ENCODE peak calls at places on chromosomes 16 and 17, in five cellular contexts. One of them, this sample, is unnamed.

GRCh38 chr17:21124096-21124495 is 2.7 kb upstream of the DHRS7B start:
- DNase-seq in heart right ventricle: no peak
- DNase-seq in naive thymus-derived CD4-positive, alpha-beta T cell: no peak
- DNase-seq in CD8-positive, alpha-beta T cell: no peak
- DNase-seq in sigmoid colon: no peak
- DNase-seq in this sample: no peak

GRCh38 chr17:4427505-4427904 is 6.2 kb upstream of the SPNS3 start:
- DNase-seq in CD8-positive, alpha-beta T cell: no peak
- DNase-seq in heart right ventricle: no peak
- DNase-seq in naive thymus-derived CD4-positive, alpha-beta T cell: no peak
- DNase-seq in sigmoid colon: no peak
- DNase-seq in this sample: no peak

GRCh38 chr16:17275076-17275732 is 195.6 kb downstream of the XYLT1 start:
- DNase-seq in heart right ventricle: no peak
- DNase-seq in naive thymus-derived CD4-positive, alpha-beta T cell: no peak
- DNase-seq in sigmoid colon: no peak
- DNase-seq in CD8-positive, alpha-beta T cell: no peak
- DNase-seq in this sample: no peak

GRCh38 chr16:73071131-73071940 is 23.4 kb upstream of the ZFHX3 start:
- DNase-seq in CD8-positive, alpha-beta T cell: no peak
- DNase-seq in heart right ventricle: no peak
- DNase-seq in naive thymus-derived CD4-positive, alpha-beta T cell: no peak
- DNase-seq in sigmoid colon: peak
- DNase-seq in this sample: peak

GRCh38 chr17:59074494-59074893 is 32.2 kb downstream of the TRIM37 start:
- DNase-seq in heart right ventricle: no peak
- DNase-seq in sigmoid colon: no peak
- DNase-seq in CD8-positive, alpha-beta T cell: no peak
- DNase-seq in naive thymus-derived CD4-positive, alpha-beta T cell: no peak
- DNase-seq in this sample: no peak

GRCh38 chr17:40646791-40647548 is 648 bp downstream of the SMARCE1 start:
- DNase-seq in heart right ventricle: no peak
- DNase-seq in naive thymus-derived CD4-positive, alpha-beta T cell: no peak
- DNase-seq in CD8-positive, alpha-beta T cell: no peak
- DNase-seq in sigmoid colon: no peak
- DNase-seq in this sample: no peak

GRCh38 chr17:83162035-83162745 is 82.8 kb downstream of the METRNL start:
- DNase-seq in CD8-positive, alpha-beta T cell: no peak
- DNase-seq in sigmoid colon: peak
- DNase-seq in heart right ventricle: no peak
- DNase-seq in naive thymus-derived CD4-positive, alpha-beta T cell: no peak
- DNase-seq in this sample: peak

GRCh38 chr17:40561871-40562611 is 3.2 kb downstream of the CCR7 start:
- DNase-seq in CD8-positive, alpha-beta T cell: no peak
- DNase-seq in sigmoid colon: no peak
- DNase-seq in heart right ventricle: no peak
- DNase-seq in naive thymus-derived CD4-positive, alpha-beta T cell: peak
- DNase-seq in this sample: peak

GRCh38 chr16:17334096-17334495 is 136.7 kb downstream of the XYLT1 start:
- DNase-seq in CD8-positive, alpha-beta T cell: no peak
- DNase-seq in heart right ventricle: no peak
- DNase-seq in sigmoid colon: peak
- DNase-seq in naive thymus-derived CD4-positive, alpha-beta T cell: no peak
- DNase-seq in this sample: no peak

GRCh38 chr16:81967358-81967757 is 43.9 kb downstream of the SDR42E1 start:
- DNase-seq in heart right ventricle: no peak
- DNase-seq in naive thymus-derived CD4-positive, alpha-beta T cell: no peak
- DNase-seq in CD8-positive, alpha-beta T cell: no peak
- DNase-seq in sigmoid colon: no peak
- DNase-seq in this sample: no peak

GRCh38 chr17:73901661-73902415 is 257.6 kb upstream of the SDK2 start:
- DNase-seq in sigmoid colon: no peak
- DNase-seq in CD8-positive, alpha-beta T cell: no peak
- DNase-seq in naive thymus-derived CD4-positive, alpha-beta T cell: peak
- DNase-seq in heart right ventricle: peak
- DNase-seq in this sample: peak

GRCh38 chr16:72995151-72995881 is 52.6 kb downstream of the ZFHX3 start:
- DNase-seq in CD8-positive, alpha-beta T cell: no peak
- DNase-seq in heart right ventricle: no peak
- DNase-seq in sigmoid colon: no peak
- DNase-seq in naive thymus-derived CD4-positive, alpha-beta T cell: no peak
- DNase-seq in this sample: peak

GRCh38 chr16:85675528-85675927 is 13.2 kb downstream of the GINS2 start:
- DNase-seq in CD8-positive, alpha-beta T cell: no peak
- DNase-seq in heart right ventricle: no peak
- DNase-seq in naive thymus-derived CD4-positive, alpha-beta T cell: no peak
- DNase-seq in sigmoid colon: no peak
- DNase-seq in this sample: no peak

GRCh38 chr17:6187836-6188235 is 117.7 kb downstream of the WSCD1 start:
- DNase-seq in CD8-positive, alpha-beta T cell: no peak
- DNase-seq in heart right ventricle: no peak
- DNase-seq in sigmoid colon: no peak
- DNase-seq in naive thymus-derived CD4-positive, alpha-beta T cell: no peak
- DNase-seq in this sample: no peak

GRCh38 chr16:1920727-1921155 is 2.5 kb upstream of the HS3ST6 start:
- DNase-seq in heart right ventricle: no peak
- DNase-seq in CD8-positive, alpha-beta T cell: no peak
- DNase-seq in naive thymus-derived CD4-positive, alpha-beta T cell: no peak
- DNase-seq in sigmoid colon: no peak
- DNase-seq in this sample: no peak

GRCh38 chr16:10923650-10924214 is 18.5 kb downstream of the DEXI start:
- DNase-seq in CD8-positive, alpha-beta T cell: no peak
- DNase-seq in sigmoid colon: peak
- DNase-seq in heart right ventricle: peak
- DNase-seq in naive thymus-derived CD4-positive, alpha-beta T cell: no peak
- DNase-seq in this sample: peak

GRCh38 chr16:12120982-12121652 is 144.6 kb downstream of the SNX29 start:
- DNase-seq in sigmoid colon: no peak
- DNase-seq in naive thymus-derived CD4-positive, alpha-beta T cell: no peak
- DNase-seq in CD8-positive, alpha-beta T cell: no peak
- DNase-seq in heart right ventricle: no peak
- DNase-seq in this sample: no peak

GRCh38 chr16:85767569-85767968 is 16.7 kb upstream of the C16orf74 start:
- DNase-seq in sigmoid colon: no peak
- DNase-seq in heart right ventricle: no peak
- DNase-seq in CD8-positive, alpha-beta T cell: no peak
- DNase-seq in naive thymus-derived CD4-positive, alpha-beta T cell: no peak
- DNase-seq in this sample: no peak

GRCh38 chr17:59330314-59330942 is 1.0 kb upstream of the YPEL2 start:
- DNase-seq in sigmoid colon: peak
- DNase-seq in naive thymus-derived CD4-positive, alpha-beta T cell: peak
- DNase-seq in heart right ventricle: peak
- DNase-seq in CD8-positive, alpha-beta T cell: no peak
- DNase-seq in this sample: peak

GRCh38 chr16:11224096-11224893 is 31.7 kb downstream of the SOCS1 start:
- DNase-seq in sigmoid colon: peak
- DNase-seq in CD8-positive, alpha-beta T cell: peak
- DNase-seq in naive thymus-derived CD4-positive, alpha-beta T cell: peak
- DNase-seq in heart right ventricle: peak
- DNase-seq in this sample: no peak

GRCh38 chr17:74212913-74213791 is at the start of gene TTYH2:
- DNase-seq in naive thymus-derived CD4-positive, alpha-beta T cell: peak
- DNase-seq in heart right ventricle: peak
- DNase-seq in CD8-positive, alpha-beta T cell: peak
- DNase-seq in sigmoid colon: peak
- DNase-seq in this sample: peak

GRCh38 chr17:76273923-76274558 is 8.9 kb downstream of the UBALD2 start:
- DNase-seq in CD8-positive, alpha-beta T cell: no peak
- DNase-seq in sigmoid colon: no peak
- DNase-seq in naive thymus-derived CD4-positive, alpha-beta T cell: no peak
- DNase-seq in heart right ventricle: no peak
- DNase-seq in this sample: no peak

GRCh38 chr17:15955793-15956541 is 11.0 kb downstream of the ADORA2B start:
- DNase-seq in sigmoid colon: peak
- DNase-seq in heart right ventricle: no peak
- DNase-seq in CD8-positive, alpha-beta T cell: no peak
- DNase-seq in naive thymus-derived CD4-positive, alpha-beta T cell: no peak
- DNase-seq in this sample: no peak

GRCh38 chr16:79847101-79847500 is 246.6 kb upstream of the MAF start:
- DNase-seq in naive thymus-derived CD4-positive, alpha-beta T cell: no peak
- DNase-seq in CD8-positive, alpha-beta T cell: no peak
- DNase-seq in sigmoid colon: no peak
- DNase-seq in heart right ventricle: no peak
- DNase-seq in this sample: no peak

GRCh38 chr17:65703891-65704290 is 142.4 kb upstream of the AXIN2 start:
- DNase-seq in CD8-positive, alpha-beta T cell: no peak
- DNase-seq in sigmoid colon: no peak
- DNase-seq in heart right ventricle: no peak
- DNase-seq in naive thymus-derived CD4-positive, alpha-beta T cell: no peak
- DNase-seq in this sample: no peak

GRCh38 chr17:40345161-40346034 is 19.1 kb downstream of the GJD3 start:
- DNase-seq in naive thymus-derived CD4-positive, alpha-beta T cell: no peak
- DNase-seq in heart right ventricle: peak
- DNase-seq in sigmoid colon: peak
- DNase-seq in CD8-positive, alpha-beta T cell: no peak
- DNase-seq in this sample: no peak

DNA sequence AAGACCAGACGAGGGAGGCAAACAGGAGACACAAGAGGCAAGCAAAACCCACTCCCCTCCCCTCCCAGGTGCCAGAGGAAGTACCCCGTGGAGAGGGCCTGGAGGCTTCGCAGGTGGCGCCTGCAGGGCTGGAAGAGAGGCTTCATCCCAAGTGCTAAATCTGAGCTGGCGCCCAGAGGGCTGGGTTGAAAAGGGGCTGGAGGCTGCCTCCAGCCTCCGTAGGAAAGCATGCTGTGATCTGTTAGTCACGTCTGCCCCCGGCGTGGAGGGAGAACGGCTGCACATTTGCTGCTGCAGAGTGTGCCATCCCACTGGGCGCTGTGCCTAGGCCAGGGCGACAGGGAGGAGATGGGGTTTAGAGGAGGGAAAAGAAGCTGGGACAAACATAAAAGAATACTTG is 16.9 kb downstream of the RPH3AL start:
- DNase-seq in naive thymus-derived CD4-positive, alpha-beta T cell: no peak
- DNase-seq in sigmoid colon: peak
- DNase-seq in CD8-positive, alpha-beta T cell: no peak
- DNase-seq in heart right ventricle: no peak
- DNase-seq in this sample: no peak
- H3K27ac ChIP-seq in naive thymus-derived CD4-positive, alpha-beta T cell: peak
- H3K27ac ChIP-seq in sigmoid colon: peak
- H3K27ac ChIP-seq in CD8-positive, alpha-beta T cell: peak
- H3K27ac ChIP-seq in heart right ventricle: no peak
- H3K27ac ChIP-seq in this sample: no peak

DNA sequence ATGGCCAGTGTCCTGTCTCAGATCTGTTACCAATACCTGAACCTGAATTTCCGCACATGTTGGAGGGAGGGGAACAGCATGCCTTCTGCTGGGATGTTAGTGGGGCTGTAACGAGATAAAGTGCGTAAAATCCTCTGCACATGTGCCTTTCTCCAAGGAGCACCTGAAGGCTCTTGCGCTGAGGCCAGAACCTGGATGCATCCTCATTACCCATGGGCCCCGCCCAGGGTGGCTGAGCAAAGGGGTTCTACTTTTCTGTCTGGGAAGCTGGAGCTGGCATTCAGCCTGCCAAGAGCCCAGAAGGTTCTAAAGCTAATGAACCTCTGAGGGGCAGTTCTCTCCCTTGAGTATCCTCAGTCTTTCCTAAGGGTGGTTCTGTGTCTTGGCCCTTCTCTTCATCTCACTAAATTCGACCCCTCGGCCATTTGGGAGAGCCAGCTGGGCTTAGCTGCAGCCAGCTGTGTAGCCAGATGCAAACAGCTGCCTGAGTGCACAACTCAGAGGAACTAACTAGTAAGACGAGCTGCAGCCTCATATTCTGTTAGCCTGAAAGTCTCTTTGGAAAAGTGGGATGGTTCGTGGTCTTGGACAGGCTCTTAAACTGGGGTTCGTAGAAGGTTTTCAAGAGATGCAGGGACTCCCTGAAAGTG is 2.5 kb downstream of the ITGA3 start:
- DNase-seq in CD8-positive, alpha-beta T cell: no peak
- DNase-seq in heart right ventricle: no peak
- DNase-seq in naive thymus-derived CD4-positive, alpha-beta T cell: no peak
- DNase-seq in sigmoid colon: no peak
- DNase-seq in this sample: no peak
- H3K4me3 ChIP-seq in CD8-positive, alpha-beta T cell: no peak
- H3K4me3 ChIP-seq in heart right ventricle: no peak
- H3K4me3 ChIP-seq in naive thymus-derived CD4-positive, alpha-beta T cell: no peak
- H3K4me3 ChIP-seq in sigmoid colon: no peak
- H3K4me3 ChIP-seq in this sample: peak

GRCh38 chr17:32852811-32853210 is 24.1 kb downstream of the MYO1D start:
- DNase-seq in CD8-positive, alpha-beta T cell: no peak
- DNase-seq in heart right ventricle: no peak
- DNase-seq in sigmoid colon: no peak
- DNase-seq in naive thymus-derived CD4-positive, alpha-beta T cell: no peak
- DNase-seq in this sample: no peak
- H3K27ac ChIP-seq in CD8-positive, alpha-beta T cell: no peak
- H3K27ac ChIP-seq in heart right ventricle: no peak
- H3K27ac ChIP-seq in sigmoid colon: no peak
- H3K27ac ChIP-seq in naive thymus-derived CD4-positive, alpha-beta T cell: no peak
- H3K27ac ChIP-seq in this sample: peak

DNA sequence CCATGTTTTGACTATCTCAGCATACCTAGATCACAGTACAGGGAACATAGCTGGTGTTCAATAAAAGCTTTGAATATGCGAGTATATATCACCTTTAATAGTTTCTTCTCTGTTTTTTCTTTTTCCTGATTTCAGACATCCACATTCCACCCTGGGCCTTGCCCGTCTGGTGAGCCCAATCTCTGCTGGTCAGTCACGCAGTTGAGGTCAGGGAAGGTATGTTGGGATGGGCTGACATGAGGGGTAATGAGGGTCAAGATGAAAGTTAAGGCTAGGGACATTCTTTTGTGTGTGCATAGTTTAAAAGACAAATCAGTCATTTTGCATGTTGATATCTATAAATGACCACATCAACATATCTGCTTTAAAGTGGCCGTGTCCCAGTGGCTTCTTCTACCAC is 33.1 kb downstream of the KCNJ16 start:
- DNase-seq in sigmoid colon: no peak
- DNase-seq in heart right ventricle: no peak
- DNase-seq in naive thymus-derived CD4-positive, alpha-beta T cell: no peak
- DNase-seq in CD8-positive, alpha-beta T cell: no peak
- DNase-seq in this sample: no peak
- H3K4me3 ChIP-seq in sigmoid colon: no peak
- H3K4me3 ChIP-seq in heart right ventricle: no peak
- H3K4me3 ChIP-seq in naive thymus-derived CD4-positive, alpha-beta T cell: no peak
- H3K4me3 ChIP-seq in CD8-positive, alpha-beta T cell: no peak
- H3K4me3 ChIP-seq in this sample: no peak

GRCh38 chr17:67492824-67493490 is 115.9 kb downstream of the PITPNC1 start:
- DNase-seq in sigmoid colon: no peak
- DNase-seq in CD8-positive, alpha-beta T cell: no peak
- DNase-seq in heart right ventricle: no peak
- DNase-seq in naive thymus-derived CD4-positive, alpha-beta T cell: no peak
- DNase-seq in this sample: no peak
- H3K27ac ChIP-seq in sigmoid colon: peak
- H3K27ac ChIP-seq in CD8-positive, alpha-beta T cell: no peak
- H3K27ac ChIP-seq in heart right ventricle: peak
- H3K27ac ChIP-seq in naive thymus-derived CD4-positive, alpha-beta T cell: no peak
- H3K27ac ChIP-seq in this sample: no peak

DNA sequence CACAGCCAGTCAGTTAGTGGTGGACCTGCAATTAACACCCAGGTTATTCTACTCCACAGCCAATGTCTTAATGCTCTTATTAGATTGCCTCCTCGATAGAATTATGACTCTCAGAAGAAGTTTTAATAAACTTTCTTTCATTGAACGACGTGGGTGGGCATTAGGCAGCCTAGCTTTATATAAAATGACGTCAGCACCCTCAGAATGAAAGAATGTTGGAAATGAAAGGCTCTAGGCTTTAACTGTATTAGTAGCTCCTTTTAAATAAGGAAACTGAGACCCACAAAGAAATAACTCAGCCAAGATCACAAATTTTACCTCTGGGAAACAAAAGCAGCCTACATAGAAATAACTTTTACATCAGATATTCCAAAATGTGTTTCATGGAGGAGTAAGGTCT is 91.3 kb upstream of the CLEC3A start:
- DNase-seq in sigmoid colon: no peak
- DNase-seq in naive thymus-derived CD4-positive, alpha-beta T cell: no peak
- DNase-seq in CD8-positive, alpha-beta T cell: no peak
- DNase-seq in heart right ventricle: no peak
- DNase-seq in this sample: no peak
- H3K4me3 ChIP-seq in sigmoid colon: no peak
- H3K4me3 ChIP-seq in naive thymus-derived CD4-positive, alpha-beta T cell: no peak
- H3K4me3 ChIP-seq in CD8-positive, alpha-beta T cell: no peak
- H3K4me3 ChIP-seq in heart right ventricle: no peak
- H3K4me3 ChIP-seq in this sample: no peak